ENCODE peak calls at places on chromosomes 6 and 20, in seven cellular contexts. K, A, S, N, W, R and X are unnamed samples.

GRCh38 chr6:42088101-42088591 is 37.8 kb downstream of the TAF8 start:
- DNase-seq in W (peak; percentile 66), S (peak; percentile 20), R (no peak), N (no peak), A (no peak), K (no peak), X (peak; percentile 65)

GRCh38 chr20:25623225-25623735 is 534 bp downstream of the NANP start:
- DNase-seq in N (peak; percentile 54), R (peak; percentile 46), S (peak; percentile 38), A (peak; percentile 64), W (peak; percentile 60), K (peak; percentile 74), X (peak; percentile 32)

GRCh38 chr6:15387118-15387517 is 141.2 kb downstream of the JARID2 start:
- DNase-seq in N (no peak), K (no peak), S (peak; percentile 32), A (no peak), W (no peak), R (no peak), X (no peak)

GRCh38 chr6:146100776-146101175 is 71.9 kb downstream of the GRM1 start:
- DNase-seq in W (no peak), R (no peak), A (no peak), K (no peak), S (no peak), N (no peak), X (no peak)

GRCh38 chr6:130843575-130844320 is 16.5 kb downstream of the SMLR1 start:
- DNase-seq in W (peak; percentile 18), A (no peak), R (no peak), K (no peak), N (no peak), S (peak; percentile 34), X (peak; percentile 71)

GRCh38 chr20:62837790-62838458 is 21.1 kb downstream of the COL9A3 start:
- DNase-seq in N (peak; percentile 96), W (no peak), A (peak; percentile 66), K (no peak), R (peak; percentile 86), S (peak; percentile 58), X (peak; percentile 90)

GRCh38 chr6:112710710-112711109 is 363.6 kb downstream of the RFPL4B start:
- DNase-seq in K (no peak), N (no peak), W (no peak), A (no peak), R (no peak), S (no peak), X (no peak)

GRCh38 chr20:1397710-1398109 is 4.9 kb upstream of the FKBP1A start:
- DNase-seq in S (no peak), K (no peak), R (no peak), A (no peak), W (no peak), N (no peak), X (peak; percentile 4)

GRCh38 chr6:1485678-1486077 is 96.3 kb downstream of the FOXF2 start:
- DNase-seq in W (peak; percentile 80), K (no peak), R (no peak), A (no peak), S (peak; percentile 90), N (no peak), X (peak; percentile 90)

GRCh38 chr6:8939615-8940014 is 504.3 kb upstream of the SLC35B3 start:
- DNase-seq in S (no peak), K (no peak), A (no peak), W (peak; percentile 29), N (no peak), R (no peak), X (no peak)

GRCh38 chr6:106730264-106730663 is 100.9 kb downstream of the QRSL1 start:
- DNase-seq in N (no peak), W (no peak), R (no peak), A (no peak), S (no peak), K (no peak), X (no peak)

GRCh38 chr6:101129851-101130250 is 248.7 kb upstream of the ASCC3 start:
- DNase-seq in S (no peak), R (no peak), N (no peak), K (no peak), A (no peak), W (no peak), X (no peak)

GRCh38 chr6:156427345-156427744 is 349.8 kb upstream of the ARID1B start:
- DNase-seq in N (no peak), R (peak; percentile 60), S (peak; percentile 73), K (no peak), W (peak; percentile 57), A (no peak), X (peak; percentile 91)

GRCh38 chr6:156164701-156165454 is 612.3 kb upstream of the ARID1B start:
- DNase-seq in K (no peak), A (no peak), W (no peak), S (no peak), N (no peak), R (no peak), X (no peak)

GRCh38 chr6:170256641-170257040 is 34.2 kb downstream of the DLL1 start:
- DNase-seq in R (no peak), N (no peak), A (no peak), W (no peak), S (no peak), K (no peak), X (no peak)

GRCh38 chr20:37901280-37901666 is 1.7 kb upstream of the VSTM2L start:
- DNase-seq in K (no peak), R (no peak), N (no peak), W (no peak), S (no peak), A (no peak), X (no peak)

GRCh38 chr6:117976030-117976651 is 69.1 kb downstream of the SLC35F1 start:
- DNase-seq in S (no peak), W (peak; percentile 54), K (no peak), N (peak; percentile 20), R (peak; percentile 34), A (no peak), X (peak; percentile 65)

GRCh38 chr6:85923013-85923430 is 280.3 kb upstream of the SYNCRIP start:
- DNase-seq in K (no peak), A (no peak), S (peak; percentile 7), N (peak; percentile 19), R (peak; percentile 57), W (peak; percentile 35), X (peak; percentile 71)

GRCh38 chr20:42484335-42484734 is 705.4 kb downstream of the PTPRT start:
- DNase-seq in K (no peak), S (no peak), A (no peak), N (peak; percentile 21), R (no peak), W (no peak), X (peak; percentile 5)

GRCh38 chr20:42484790-42485365 is 704.8 kb downstream of the PTPRT start:
- DNase-seq in N (no peak), S (no peak), W (no peak), A (no peak), R (no peak), K (no peak), X (no peak)

GRCh38 chr20:42482808-42483207 is 706.9 kb downstream of the PTPRT start:
- DNase-seq in S (no peak), N (no peak), A (no peak), R (no peak), K (no peak), W (no peak), X (no peak)

GRCh38 chr20:42485566-42485965 is 704.1 kb downstream of the PTPRT start:
- DNase-seq in S (no peak), N (no peak), W (no peak), K (no peak), A (no peak), R (no peak), X (no peak)

DNA sequence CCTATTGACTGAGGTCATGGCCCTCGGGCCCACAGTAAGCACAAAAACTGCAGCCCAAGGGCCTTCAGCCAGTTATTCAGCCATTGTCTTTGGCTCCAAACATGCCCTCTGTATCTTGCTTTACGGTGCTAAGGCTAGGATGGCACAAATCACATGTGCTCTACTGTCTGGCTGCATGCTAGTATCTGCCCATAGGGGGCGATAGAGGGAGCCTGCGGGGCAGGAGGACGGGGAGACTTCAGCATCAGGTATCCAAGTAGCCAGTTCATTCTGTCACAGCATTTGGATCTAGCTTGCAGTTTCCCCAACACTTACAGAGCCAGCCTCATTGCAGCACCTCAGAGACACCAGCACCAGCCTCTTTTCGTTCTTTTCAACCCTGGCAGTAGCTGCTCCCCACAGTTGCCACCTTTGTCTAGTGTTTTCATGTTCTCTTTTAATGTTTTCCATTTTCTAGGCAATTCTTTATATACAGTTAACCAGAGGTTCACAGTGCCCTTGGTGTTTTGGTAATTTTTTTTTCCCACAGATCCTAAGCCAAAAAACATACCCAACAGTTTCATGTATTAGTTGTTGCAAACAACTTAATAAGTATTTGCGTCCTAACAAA is 705.9 kb downstream of the PTPRT start:
- DNase-seq in S (no peak), A (no peak), W (peak; percentile 30), R (peak; percentile 63), K (no peak), N (peak; percentile 36), X (no peak)
- TF ChIP-seq CTCF in S (no peak), A (peak; percentile 51), W (no peak), R (peak; percentile 77), K (peak; percentile 73), N (no peak), X (no peak)

DNA sequence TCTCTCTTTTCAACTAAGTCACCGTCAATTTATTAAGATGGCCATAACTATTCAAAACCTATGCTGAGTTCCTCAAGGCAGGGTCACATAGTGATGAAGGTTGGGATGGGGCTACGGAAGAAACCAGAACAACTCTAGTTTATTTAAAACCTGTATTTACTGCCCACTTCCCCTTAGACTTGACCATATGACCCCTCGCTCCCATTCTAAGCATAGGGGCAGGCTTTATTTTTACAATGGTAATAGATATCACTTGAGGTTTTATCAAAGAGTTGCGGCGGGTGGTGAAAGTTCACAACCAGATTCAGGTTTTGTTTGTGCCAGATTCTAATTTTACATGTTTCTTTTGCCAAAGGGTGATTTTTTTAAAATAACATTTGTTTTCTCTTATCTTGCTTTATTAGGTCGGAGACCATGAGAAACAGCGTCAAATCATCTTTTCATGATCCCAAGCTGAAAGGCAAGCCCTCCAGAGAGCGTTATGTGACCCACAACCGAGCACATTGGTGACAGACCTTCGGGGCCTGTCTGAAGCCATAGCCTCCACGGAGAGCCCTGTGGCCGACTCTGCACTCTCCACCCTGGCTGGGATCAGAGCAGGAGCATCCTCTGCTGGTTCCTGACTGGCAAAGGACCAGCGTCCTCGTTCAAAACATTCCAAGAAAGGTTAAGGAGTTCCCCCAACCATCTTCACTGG is 5.5 kb downstream of the EDN1 start:
- DNase-seq in A (no peak), R (no peak), N (no peak), S (no peak), K (no peak), W (peak; percentile 59), X (no peak)
- TF ChIP-seq CTCF in A (no peak), R (no peak), N (no peak), S (no peak), K (no peak), W (no peak), X (no peak)

DNA sequence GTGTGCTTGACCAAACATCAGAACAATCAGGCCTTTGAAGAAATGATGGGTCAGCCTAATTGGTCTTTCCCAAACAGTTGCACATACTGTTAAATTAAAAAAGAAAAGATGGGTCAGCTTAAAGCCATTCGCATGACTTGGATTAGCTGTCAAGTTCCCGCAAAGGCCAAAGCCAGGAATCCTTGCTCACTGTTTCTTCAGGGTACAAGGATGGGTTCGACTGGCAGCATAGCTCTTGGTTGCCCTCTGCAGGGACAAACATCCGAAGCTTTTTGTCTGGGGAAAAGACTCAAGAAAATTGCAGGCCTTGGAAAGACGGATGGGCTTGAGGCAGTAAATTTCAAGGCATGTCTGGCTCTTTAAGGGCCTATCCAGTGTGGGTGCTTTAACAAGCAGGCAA is 168.0 kb downstream of the HDGFL1 start:
- DNase-seq in W (peak; percentile 34), N (peak; percentile 31), R (peak; percentile 64), A (no peak), S (peak; percentile 23), K (peak; percentile 67), X (peak; percentile 33)
- TF ChIP-seq CTCF in W (peak; percentile 15), N (peak; percentile 31), R (peak; percentile 95), A (peak; percentile 44), S (peak; percentile 45), K (peak; percentile 80), X (peak; percentile 31)

GRCh38 chr6:38570750-38571149 is 69.0 kb downstream of the BTBD9 start:
- DNase-seq in R (no peak), S (no peak), N (no peak), W (peak; percentile 10), K (no peak), A (no peak), X (peak; percentile 5)
- TF ChIP-seq CTCF in R (peak; percentile 50), S (peak; percentile 31), N (peak; percentile 24), W (peak; percentile 48), K (peak; percentile 65), A (peak; percentile 38), X (peak; percentile 40)